ENCODE peak calls at places on chromosome 3, in eight cellular contexts. One of them, this sample, is unnamed.

GRCh38 chr3:45988804-45989203 is 6.8 kb downstream of the FYCO1 start:
- DNase-seq in hepatocyte: peak
- DNase-seq in astrocyte of the cerebellum: no peak
- DNase-seq in sigmoid colon: no peak
- DNase-seq in LNCaP clone FGC: no peak
- DNase-seq in CD8-positive, alpha-beta memory T cell: no peak
- DNase-seq in ovary: no peak
- DNase-seq in transverse colon: no peak
- DNase-seq in this sample: no peak

GRCh38 chr3:15636028-15636709 is 34.6 kb downstream of the BTD start:
- DNase-seq in CD8-positive, alpha-beta memory T cell: peak
- DNase-seq in ovary: no peak
- DNase-seq in astrocyte of the cerebellum: peak
- DNase-seq in LNCaP clone FGC: no peak
- DNase-seq in sigmoid colon: no peak
- DNase-seq in transverse colon: no peak
- DNase-seq in hepatocyte: no peak
- DNase-seq in this sample: no peak

GRCh38 chr3:151479452-151479851 is 18.6 kb upstream of the IGSF10 start:
- DNase-seq in sigmoid colon: no peak
- DNase-seq in hepatocyte: no peak
- DNase-seq in astrocyte of the cerebellum: no peak
- DNase-seq in CD8-positive, alpha-beta memory T cell: no peak
- DNase-seq in transverse colon: no peak
- DNase-seq in LNCaP clone FGC: no peak
- DNase-seq in ovary: no peak
- DNase-seq in this sample: no peak

GRCh38 chr3:133295199-133295901 is 104.5 kb upstream of the BFSP2 start:
- DNase-seq in sigmoid colon: no peak
- DNase-seq in hepatocyte: no peak
- DNase-seq in transverse colon: no peak
- DNase-seq in CD8-positive, alpha-beta memory T cell: no peak
- DNase-seq in LNCaP clone FGC: no peak
- DNase-seq in astrocyte of the cerebellum: peak
- DNase-seq in ovary: no peak
- DNase-seq in this sample: no peak

GRCh38 chr3:5729852-5730251 is 542.3 kb downstream of the EDEM1 start:
- DNase-seq in sigmoid colon: no peak
- DNase-seq in LNCaP clone FGC: no peak
- DNase-seq in ovary: no peak
- DNase-seq in transverse colon: no peak
- DNase-seq in astrocyte of the cerebellum: no peak
- DNase-seq in hepatocyte: no peak
- DNase-seq in CD8-positive, alpha-beta memory T cell: no peak
- DNase-seq in this sample: no peak

GRCh38 chr3:134427400-134428111 is 53.3 kb upstream of the AMOTL2 start:
- DNase-seq in LNCaP clone FGC: no peak
- DNase-seq in ovary: no peak
- DNase-seq in astrocyte of the cerebellum: peak
- DNase-seq in CD8-positive, alpha-beta memory T cell: no peak
- DNase-seq in sigmoid colon: peak
- DNase-seq in hepatocyte: peak
- DNase-seq in transverse colon: no peak
- DNase-seq in this sample: no peak

GRCh38 chr3:23183731-23184130 is 19.4 kb upstream of the UBE2E2 start:
- DNase-seq in ovary: peak
- DNase-seq in LNCaP clone FGC: no peak
- DNase-seq in CD8-positive, alpha-beta memory T cell: no peak
- DNase-seq in astrocyte of the cerebellum: peak
- DNase-seq in transverse colon: peak
- DNase-seq in hepatocyte: peak
- DNase-seq in sigmoid colon: no peak
- DNase-seq in this sample: peak

GRCh38 chr3:14461748-14462324 is 59.4 kb downstream of the SLC6A6 start:
- DNase-seq in sigmoid colon: no peak
- DNase-seq in ovary: no peak
- DNase-seq in astrocyte of the cerebellum: peak
- DNase-seq in transverse colon: peak
- DNase-seq in LNCaP clone FGC: peak
- DNase-seq in hepatocyte: peak
- DNase-seq in CD8-positive, alpha-beta memory T cell: peak
- DNase-seq in this sample: peak

GRCh38 chr3:134033315-134033996 is 3.7 kb upstream of the SLCO2A1 start:
- DNase-seq in CD8-positive, alpha-beta memory T cell: no peak
- DNase-seq in LNCaP clone FGC: no peak
- DNase-seq in transverse colon: no peak
- DNase-seq in hepatocyte: no peak
- DNase-seq in astrocyte of the cerebellum: no peak
- DNase-seq in ovary: no peak
- DNase-seq in sigmoid colon: peak
- DNase-seq in this sample: no peak

GRCh38 chr3:195613468-195614069 is 29.8 kb upstream of the APOD start:
- DNase-seq in hepatocyte: no peak
- DNase-seq in LNCaP clone FGC: no peak
- DNase-seq in CD8-positive, alpha-beta memory T cell: no peak
- DNase-seq in astrocyte of the cerebellum: no peak
- DNase-seq in transverse colon: no peak
- DNase-seq in ovary: no peak
- DNase-seq in sigmoid colon: peak
- DNase-seq in this sample: no peak

GRCh38 chr3:152209060-152209459 is 59.7 kb upstream of the MBNL1 start:
- DNase-seq in CD8-positive, alpha-beta memory T cell: no peak
- DNase-seq in sigmoid colon: no peak
- DNase-seq in hepatocyte: no peak
- DNase-seq in ovary: no peak
- DNase-seq in LNCaP clone FGC: no peak
- DNase-seq in astrocyte of the cerebellum: no peak
- DNase-seq in transverse colon: no peak
- DNase-seq in this sample: no peak

GRCh38 chr3:117820900-117821299 is 1111.3 kb downstream of the TUSC7 start:
- DNase-seq in LNCaP clone FGC: no peak
- DNase-seq in astrocyte of the cerebellum: peak
- DNase-seq in ovary: no peak
- DNase-seq in sigmoid colon: no peak
- DNase-seq in CD8-positive, alpha-beta memory T cell: no peak
- DNase-seq in transverse colon: no peak
- DNase-seq in hepatocyte: no peak
- DNase-seq in this sample: no peak

GRCh38 chr3:41199866-41200668 is 762 bp downstream of the CTNNB1 start:
- DNase-seq in sigmoid colon: peak
- DNase-seq in LNCaP clone FGC: no peak
- DNase-seq in CD8-positive, alpha-beta memory T cell: peak
- DNase-seq in hepatocyte: peak
- DNase-seq in astrocyte of the cerebellum: no peak
- DNase-seq in transverse colon: peak
- DNase-seq in ovary: peak
- DNase-seq in this sample: peak

GRCh38 chr3:128068156-128068620 is 16.0 kb downstream of the SEC61A1 start:
- DNase-seq in ovary: no peak
- DNase-seq in CD8-positive, alpha-beta memory T cell: no peak
- DNase-seq in LNCaP clone FGC: no peak
- DNase-seq in transverse colon: no peak
- DNase-seq in astrocyte of the cerebellum: no peak
- DNase-seq in sigmoid colon: no peak
- DNase-seq in hepatocyte: peak
- DNase-seq in this sample: peak

DNA sequence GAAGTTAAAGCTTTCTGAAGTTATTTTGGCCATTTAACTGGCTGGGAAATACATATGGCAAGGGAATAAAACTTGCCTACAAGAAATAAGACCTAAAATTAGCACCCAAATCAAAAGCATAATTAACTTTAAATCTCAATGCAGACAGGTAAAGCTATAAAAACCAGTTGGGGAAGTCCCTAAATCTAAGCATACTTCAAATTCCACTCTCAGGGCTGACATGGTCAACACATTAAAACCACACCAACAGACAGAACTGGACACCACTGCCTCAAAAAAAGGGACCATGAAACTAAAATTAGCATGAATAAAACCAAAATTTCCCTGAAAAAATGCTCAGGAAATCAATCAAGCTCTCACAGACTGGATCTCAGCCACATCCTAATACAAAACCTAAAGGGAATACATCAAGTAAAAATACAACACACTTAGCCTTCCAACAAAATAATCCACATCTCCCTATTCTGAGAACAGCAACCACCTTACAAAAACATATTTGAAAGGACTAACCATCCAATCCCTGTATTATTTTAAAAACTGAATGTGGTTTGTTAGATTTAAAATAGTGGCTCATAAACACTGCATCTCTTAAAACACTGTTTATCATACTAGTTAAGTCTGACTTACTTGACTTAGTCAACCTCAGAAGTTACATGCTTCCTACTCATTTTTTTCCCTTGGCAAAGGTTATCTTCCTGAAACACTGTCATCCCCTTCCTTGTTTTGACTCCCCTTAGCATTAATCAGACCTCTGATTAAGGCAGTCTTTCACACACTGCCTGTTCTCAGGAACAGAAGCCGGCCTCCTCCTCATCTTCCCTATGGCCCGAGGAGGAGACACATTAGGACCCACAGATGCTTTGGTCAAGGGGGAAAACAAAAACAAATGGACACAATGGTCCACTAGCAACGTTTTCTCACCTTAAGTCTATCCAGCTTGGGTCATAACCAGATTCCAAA is 8.3 kb downstream of the TRA2B start:
- DNase-seq in astrocyte of the cerebellum: no peak
- DNase-seq in hepatocyte: no peak
- DNase-seq in ovary: no peak
- DNase-seq in transverse colon: no peak
- DNase-seq in LNCaP clone FGC: no peak
- DNase-seq in sigmoid colon: no peak
- DNase-seq in CD8-positive, alpha-beta memory T cell: no peak
- DNase-seq in this sample: no peak
- H3K4me3 ChIP-seq in astrocyte of the cerebellum: no peak
- H3K4me3 ChIP-seq in hepatocyte: no peak
- H3K4me3 ChIP-seq in ovary: peak
- H3K4me3 ChIP-seq in transverse colon: no peak
- H3K4me3 ChIP-seq in LNCaP clone FGC: no peak
- H3K4me3 ChIP-seq in sigmoid colon: peak
- H3K4me3 ChIP-seq in CD8-positive, alpha-beta memory T cell: peak
- H3K4me3 ChIP-seq in this sample: no peak

GRCh38 chr3:185316740-185317407 is 46.1 kb upstream of the MAP3K13 start:
- DNase-seq in CD8-positive, alpha-beta memory T cell: no peak
- DNase-seq in LNCaP clone FGC: no peak
- DNase-seq in ovary: no peak
- DNase-seq in sigmoid colon: no peak
- DNase-seq in transverse colon: no peak
- DNase-seq in hepatocyte: no peak
- DNase-seq in astrocyte of the cerebellum: no peak
- DNase-seq in this sample: no peak
- H3K4me3 ChIP-seq in CD8-positive, alpha-beta memory T cell: no peak
- H3K4me3 ChIP-seq in LNCaP clone FGC: no peak
- H3K4me3 ChIP-seq in ovary: no peak
- H3K4me3 ChIP-seq in sigmoid colon: peak
- H3K4me3 ChIP-seq in transverse colon: no peak
- H3K4me3 ChIP-seq in hepatocyte: no peak
- H3K4me3 ChIP-seq in astrocyte of the cerebellum: no peak
- H3K4me3 ChIP-seq in this sample: no peak

GRCh38 chr3:69326821-69327433 is 59.0 kb downstream of the FRMD4B start:
- DNase-seq in LNCaP clone FGC: no peak
- DNase-seq in CD8-positive, alpha-beta memory T cell: peak
- DNase-seq in hepatocyte: no peak
- DNase-seq in astrocyte of the cerebellum: peak
- DNase-seq in sigmoid colon: no peak
- DNase-seq in ovary: no peak
- DNase-seq in transverse colon: no peak
- DNase-seq in this sample: no peak

GRCh38 chr3:69323941-69324340 is 61.9 kb downstream of the FRMD4B start:
- DNase-seq in ovary: no peak
- DNase-seq in hepatocyte: no peak
- DNase-seq in LNCaP clone FGC: no peak
- DNase-seq in sigmoid colon: no peak
- DNase-seq in astrocyte of the cerebellum: no peak
- DNase-seq in transverse colon: no peak
- DNase-seq in CD8-positive, alpha-beta memory T cell: no peak
- DNase-seq in this sample: no peak

GRCh38 chr3:69324362-69325025 is 61.4 kb downstream of the FRMD4B start:
- DNase-seq in transverse colon: no peak
- DNase-seq in hepatocyte: no peak
- DNase-seq in LNCaP clone FGC: no peak
- DNase-seq in astrocyte of the cerebellum: no peak
- DNase-seq in ovary: no peak
- DNase-seq in CD8-positive, alpha-beta memory T cell: no peak
- DNase-seq in sigmoid colon: no peak
- DNase-seq in this sample: no peak

GRCh38 chr3:69322110-69322509 is 63.8 kb downstream of the FRMD4B start:
- DNase-seq in ovary: no peak
- DNase-seq in sigmoid colon: no peak
- DNase-seq in transverse colon: no peak
- DNase-seq in hepatocyte: no peak
- DNase-seq in CD8-positive, alpha-beta memory T cell: no peak
- DNase-seq in LNCaP clone FGC: no peak
- DNase-seq in astrocyte of the cerebellum: no peak
- DNase-seq in this sample: no peak

DNA sequence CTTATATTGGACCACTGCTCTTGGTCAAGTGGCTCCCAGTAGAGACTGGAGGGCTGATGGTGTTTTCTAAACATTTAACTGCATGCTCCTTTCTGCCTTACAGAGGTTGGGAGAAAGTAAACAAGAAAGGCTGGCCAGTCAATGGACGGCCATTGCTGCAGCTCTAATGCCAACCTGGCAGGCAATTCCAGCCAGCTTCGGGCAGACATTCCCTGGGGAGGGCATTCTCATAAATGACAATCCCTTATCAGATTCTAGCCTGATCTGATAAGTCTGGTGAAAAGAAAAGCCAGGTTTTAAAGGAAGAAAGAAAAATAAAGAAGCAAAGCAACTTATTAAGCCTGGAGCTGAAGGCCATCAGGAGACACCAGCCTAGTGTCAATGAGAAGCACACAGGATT is 60.7 kb downstream of the FRMD4B start:
- DNase-seq in CD8-positive, alpha-beta memory T cell: no peak
- DNase-seq in transverse colon: no peak
- DNase-seq in ovary: no peak
- DNase-seq in LNCaP clone FGC: no peak
- DNase-seq in hepatocyte: no peak
- DNase-seq in sigmoid colon: no peak
- DNase-seq in astrocyte of the cerebellum: no peak
- DNase-seq in this sample: no peak
- H3K4me3 ChIP-seq in CD8-positive, alpha-beta memory T cell: no peak
- H3K4me3 ChIP-seq in transverse colon: no peak
- H3K4me3 ChIP-seq in ovary: no peak
- H3K4me3 ChIP-seq in LNCaP clone FGC: no peak
- H3K4me3 ChIP-seq in hepatocyte: no peak
- H3K4me3 ChIP-seq in sigmoid colon: no peak
- H3K4me3 ChIP-seq in astrocyte of the cerebellum: no peak
- H3K4me3 ChIP-seq in this sample: no peak

GRCh38 chr3:157776822-157777221 is 273.6 kb upstream of the VEPH1 start:
- DNase-seq in astrocyte of the cerebellum: no peak
- DNase-seq in transverse colon: no peak
- DNase-seq in sigmoid colon: no peak
- DNase-seq in LNCaP clone FGC: no peak
- DNase-seq in ovary: no peak
- DNase-seq in CD8-positive, alpha-beta memory T cell: no peak
- DNase-seq in hepatocyte: no peak
- DNase-seq in this sample: no peak
- H3K4me3 ChIP-seq in astrocyte of the cerebellum: no peak
- H3K4me3 ChIP-seq in transverse colon: no peak
- H3K4me3 ChIP-seq in sigmoid colon: no peak
- H3K4me3 ChIP-seq in LNCaP clone FGC: no peak
- H3K4me3 ChIP-seq in ovary: no peak
- H3K4me3 ChIP-seq in CD8-positive, alpha-beta memory T cell: no peak
- H3K4me3 ChIP-seq in hepatocyte: no peak
- H3K4me3 ChIP-seq in this sample: no peak